ENCODE peak calls at places on chromosomes 7 and 10, in ten cellular contexts. W is spleen, A is lower leg skin, M is HepG2, N is suprapubic skin, T is tibial nerve, R is A549, O is uterus, C is H1, Z is Peyer's patch. H is an unnamed sample.

GRCh38 chr7:72230281-72230680 is 181.9 kb downstream of the CALN1 start:
- DNase-seq in T (no peak), N (no peak), A (peak), Z (no peak), M (no peak), O (no peak), R (no peak), W (no peak), C (no peak), H (no peak)

GRCh38 chr10:108303149-108303548 is 1138.6 kb upstream of the SORCS1 start:
- DNase-seq in W (no peak), Z (no peak), O (no peak), A (no peak), R (no peak), M (no peak), T (no peak), N (no peak), C (no peak), H (no peak)

GRCh38 chr7:157876469-157877285 is 539.9 kb downstream of the DNAJB6 start:
- DNase-seq in Z (no peak), W (peak), O (no peak), C (no peak), M (no peak), T (no peak), A (no peak), R (peak), N (no peak), H (no peak)

GRCh38 chr7:36127075-36127740 is 25.8 kb upstream of the EEPD1 start:
- DNase-seq in M (no peak), Z (no peak), W (no peak), T (no peak), O (no peak), R (no peak), A (no peak), C (no peak), N (no peak), H (no peak)

GRCh38 chr10:44968101-44968886 is 8.7 kb downstream of the RASSF4 start:
- DNase-seq in T (peak), A (peak), C (no peak), W (peak), M (no peak), R (no peak), Z (no peak), N (peak), O (no peak), H (no peak)

GRCh38 chr10:124875596-124875995 is 66.3 kb upstream of the ZRANB1 start:
- DNase-seq in T (no peak), M (no peak), N (no peak), A (no peak), Z (no peak), C (no peak), O (no peak), R (peak), W (no peak), H (no peak)

GRCh38 chr10:80050752-80051151 is 27.7 kb upstream of the TMEM254 start:
- DNase-seq in Z (no peak), R (no peak), N (no peak), W (no peak), A (no peak), O (no peak), T (no peak), M (no peak), C (no peak), H (no peak)

GRCh38 chr10:22333667-22334282 is 11.5 kb upstream of the SPAG6 start:
- DNase-seq in R (no peak), W (peak), N (no peak), Z (no peak), O (no peak), A (no peak), M (no peak), T (no peak), C (no peak), H (no peak)

GRCh38 chr10:9362721-9363120 is 1308.2 kb downstream of the GATA3 start:
- DNase-seq in O (no peak), T (no peak), R (no peak), W (no peak), M (no peak), A (no peak), C (no peak), Z (no peak), N (no peak), H (no peak)

GRCh38 chr7:32093415-32094408 is 23.5 kb upstream of the PDE1C start:
- DNase-seq in C (no peak), M (no peak), A (no peak), R (peak), W (no peak), O (peak), N (no peak), T (no peak), Z (no peak), H (peak)

GRCh38 chr10:131533846-131534526 is 222.5 kb upstream of the TCERG1L start:
- DNase-seq in A (peak), R (no peak), C (no peak), N (no peak), W (no peak), O (no peak), Z (no peak), T (no peak), M (no peak), H (no peak)

GRCh38 chr7:130071701-130072622 is 1.6 kb downstream of the KLHDC10 start:
- DNase-seq in T (peak), R (peak), N (no peak), C (peak), O (peak), W (no peak), Z (no peak), M (peak), A (no peak), H (peak)

GRCh38 chr7:13981070-13981469 is 8.4 kb downstream of the ETV1 start:
- DNase-seq in O (peak), T (peak), Z (no peak), M (no peak), N (no peak), W (no peak), A (no peak), R (peak), C (no peak), H (peak)

GRCh38 chr7:128937647-128938523 is at the start of gene IRF5:
- DNase-seq in W (peak), Z (peak), A (peak), N (peak), C (no peak), T (no peak), R (peak), M (no peak), O (no peak), H (peak)

GRCh38 chr7:149822353-149822943 is 15.7 kb upstream of the ZNF862 start:
- DNase-seq in T (no peak), M (no peak), R (no peak), N (no peak), A (no peak), C (no peak), W (peak), O (no peak), Z (peak), H (no peak)

GRCh38 chr7:32393861-32394260 is 96.3 kb downstream of the LSM5 start:
- DNase-seq in R (no peak), O (no peak), C (no peak), M (no peak), W (no peak), A (no peak), Z (no peak), T (no peak), N (no peak), H (no peak)

GRCh38 chr10:69451209-69451783 is at the start of gene TSPAN15:
- DNase-seq in A (peak), T (peak), C (peak), R (peak), Z (peak), O (peak), M (peak), W (peak), N (no peak), H (peak)

GRCh38 chr10:98659951-98660350 is 213.2 kb upstream of the HPS1 start:
- DNase-seq in Z (no peak), C (no peak), W (no peak), R (no peak), T (peak), N (no peak), A (no peak), O (no peak), M (no peak), H (no peak)

GRCh38 chr10:98667081-98667480 is 220.3 kb upstream of the HPS1 start:
- DNase-seq in W (no peak), A (no peak), O (no peak), T (no peak), N (no peak), C (no peak), M (no peak), R (no peak), Z (no peak), H (no peak)

DNA sequence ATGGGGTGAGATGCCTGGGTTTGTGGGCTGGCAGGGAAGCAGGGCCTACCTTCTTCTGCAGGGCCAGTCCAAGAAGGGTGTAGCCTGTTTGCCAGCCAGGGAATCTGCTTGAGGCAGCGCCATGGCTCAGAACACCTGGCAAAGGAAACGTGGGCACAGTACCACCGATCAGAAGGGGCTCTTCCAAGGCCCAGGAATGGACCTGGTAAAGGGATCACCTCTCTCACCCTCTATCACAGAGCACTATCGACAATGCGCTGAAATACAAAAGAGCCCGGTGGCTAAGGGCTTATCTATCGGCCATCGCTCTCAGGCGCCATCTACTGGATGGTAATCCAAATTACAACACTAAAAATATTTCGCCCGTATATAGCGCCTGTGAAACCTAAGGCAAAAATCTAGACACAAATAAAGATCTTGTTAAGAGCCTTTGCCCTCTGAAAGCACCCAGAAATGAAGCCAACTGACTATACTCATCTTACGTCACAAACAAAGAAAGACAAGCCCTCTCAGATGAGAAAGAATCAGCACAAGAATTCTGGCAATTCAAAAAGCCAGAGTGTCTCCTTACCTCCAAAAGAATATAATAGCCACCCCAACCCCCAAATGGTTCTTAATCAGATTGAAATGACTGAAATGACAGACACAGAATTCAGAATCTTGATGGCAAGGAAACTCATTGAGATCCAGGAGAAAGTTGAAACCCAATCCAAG is 217.8 kb upstream of the HPS1 start:
- DNase-seq in T (no peak), M (peak), R (peak), A (no peak), C (no peak), O (no peak), Z (no peak), N (no peak), W (no peak), H (no peak)
- TF ChIP-seq CTCF in T (peak), M (peak), R (peak), A (no peak), C (peak), O (no peak), Z (no peak), N (peak), W (no peak), H (no peak)

GRCh38 chr7:50164552-50165220 is 71.6 kb upstream of the ZPBP start:
- DNase-seq in R (no peak), Z (no peak), T (no peak), M (no peak), W (no peak), N (no peak), C (no peak), A (no peak), O (no peak), H (no peak)

GRCh38 chr7:50166997-50167961 is 74.2 kb upstream of the ZPBP start:
- DNase-seq in A (no peak), T (no peak), W (no peak), C (no peak), R (no peak), M (no peak), N (no peak), O (no peak), Z (no peak), H (no peak)
- H3K4me3 ChIP-seq in A (no peak), T (no peak), W (no peak), C (no peak), R (no peak), M (no peak), N (no peak), O (no peak), Z (no peak), H (no peak)

GRCh38 chr10:101571573-101571925 is 16.5 kb downstream of the POLL start:
- DNase-seq in R (no peak), T (no peak), W (no peak), M (no peak), O (no peak), A (no peak), N (no peak), Z (no peak), C (no peak), H (no peak)

GRCh38 chr10:101574354-101574753 is 13.7 kb downstream of the POLL start:
- DNase-seq in R (no peak), N (no peak), T (no peak), O (no peak), M (no peak), C (no peak), A (no peak), W (no peak), Z (no peak), H (no peak)

GRCh38 chr10:101570764-101571572 is 17.1 kb downstream of the POLL start:
- DNase-seq in N (no peak), T (no peak), W (no peak), C (no peak), R (no peak), M (no peak), O (no peak), Z (peak), A (no peak), H (no peak)

GRCh38 chr10:101573885-101574284 is 14.2 kb downstream of the POLL start:
- DNase-seq in N (no peak), C (no peak), R (no peak), Z (no peak), M (no peak), O (no peak), W (no peak), T (no peak), A (no peak), H (no peak)

DNA sequence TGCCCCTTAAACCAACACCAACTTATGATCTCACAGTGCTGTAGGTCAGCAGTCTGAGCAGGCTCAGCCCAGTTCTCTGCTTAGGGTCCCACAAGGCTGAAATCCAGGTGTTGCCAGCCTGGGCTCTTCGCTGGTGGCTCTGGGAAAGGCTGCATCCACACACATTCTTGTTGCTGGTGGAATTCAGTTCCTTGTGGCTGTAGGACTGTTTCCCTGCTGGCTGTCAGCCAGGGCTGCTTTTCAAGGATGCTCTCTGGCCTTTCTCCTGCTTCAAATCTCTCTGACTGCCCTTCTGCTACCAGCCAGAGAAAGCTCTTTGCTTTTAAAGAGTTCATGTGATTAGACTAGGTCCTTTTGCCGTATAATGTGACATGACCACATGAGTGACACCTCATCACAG is 15.3 kb downstream of the POLL start:
- DNase-seq in C (no peak), Z (no peak), N (no peak), W (no peak), M (no peak), O (no peak), T (no peak), R (no peak), A (no peak), H (no peak)
- TF ChIP-seq POLR2A in C (peak), Z (no peak), N (no peak), W (no peak), M (no peak), O (no peak), T (no peak), R (no peak), A (no peak), H (no peak)

GRCh38 chr10:87816842-87817178 is 1.2 kb downstream of the ATAD1 start:
- DNase-seq in C (no peak), N (no peak), A (no peak), M (no peak), W (no peak), R (peak), O (no peak), Z (no peak), T (no peak), H (no peak)

GRCh38 chr10:87819274-87819585 is 1.2 kb upstream of the ATAD1 start:
- DNase-seq in C (no peak), O (no peak), W (no peak), A (no peak), R (no peak), N (no peak), T (no peak), Z (no peak), M (no peak), H (no peak)

GRCh38 chr10:87817291-87817872 is 644 bp downstream of the ATAD1 start:
- DNase-seq in A (no peak), N (no peak), T (peak), M (peak), O (no peak), R (peak), W (no peak), Z (no peak), C (no peak), H (no peak)

GRCh38 chr10:87817873-87818504 is at the start of gene ATAD1:
- DNase-seq in A (peak), M (peak), Z (peak), C (peak), N (peak), R (peak), T (peak), W (peak), O (peak), H (peak)

GRCh38 chr10:87818505-87819273 is 663 bp upstream of the ATAD1 start:
- DNase-seq in A (no peak), C (no peak), W (peak), T (peak), M (no peak), Z (no peak), O (peak), N (peak), R (peak), H (no peak)
- TF ChIP-seq CTCF in A (no peak), C (no peak), W (no peak), T (no peak), M (peak), Z (no peak), O (peak), N (no peak), R (no peak), H (no peak)

DNA sequence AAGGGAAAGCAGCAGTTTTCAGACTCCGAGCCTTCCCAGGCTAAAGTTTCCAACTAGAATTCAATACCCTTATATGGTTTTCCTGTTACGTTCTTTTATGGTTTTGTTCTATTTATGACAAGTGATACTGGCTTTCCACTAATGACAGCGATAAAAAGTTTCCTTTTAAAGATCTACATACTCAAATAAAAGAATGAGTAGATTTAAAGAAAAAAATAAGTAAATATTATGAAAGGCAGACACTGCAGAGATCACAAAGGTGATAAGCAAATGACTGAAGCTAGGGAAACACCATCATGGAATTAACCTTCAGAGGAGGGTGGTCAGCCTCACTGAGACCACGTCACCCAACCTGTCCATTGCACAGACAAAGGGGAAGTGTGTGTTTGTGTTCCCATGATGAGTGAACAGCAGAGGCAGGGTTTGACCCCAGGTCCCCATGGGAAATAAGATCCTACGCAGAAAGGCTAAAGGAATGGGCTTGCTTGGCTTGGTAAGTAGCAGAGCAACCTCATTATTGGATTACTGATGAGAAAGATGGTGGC is 4.0 kb downstream of the VSIR start:
- DNase-seq in T (no peak), C (no peak), A (no peak), O (no peak), M (no peak), W (peak), R (no peak), N (no peak), Z (no peak), H (no peak)
- H3K4me3 ChIP-seq in T (peak), C (no peak), A (no peak), O (peak), M (no peak), W (peak), R (no peak), N (peak), Z (peak), H (no peak)

H was measured in prostate gland.